ENCODE peak calls at places on chromosome 7, in five cellular contexts. One of them, this sample, is unnamed.

GRCh38 chr7:46486264-46487206 is 565.5 kb upstream of the IGFBP3 start:
- DNase-seq in HCT116: no peak
- DNase-seq in dorsolateral prefrontal cortex: no peak
- DNase-seq in upper lobe of right lung: no peak
- DNase-seq in fibroblast of the aortic adventitia: peak
- DNase-seq in this sample: no peak

GRCh38 chr7:117202511-117202910 is 120.3 kb downstream of the WNT2 start:
- DNase-seq in HCT116: no peak
- DNase-seq in dorsolateral prefrontal cortex: no peak
- DNase-seq in upper lobe of right lung: no peak
- DNase-seq in fibroblast of the aortic adventitia: peak
- DNase-seq in this sample: no peak

GRCh38 chr7:156174428-156174827 is 362.2 kb upstream of the SHH start:
- DNase-seq in HCT116: no peak
- DNase-seq in dorsolateral prefrontal cortex: no peak
- DNase-seq in upper lobe of right lung: no peak
- DNase-seq in fibroblast of the aortic adventitia: no peak
- DNase-seq in this sample: no peak

GRCh38 chr7:135842446-135843175 is 94.0 kb upstream of the FAM180A start:
- DNase-seq in HCT116: no peak
- DNase-seq in dorsolateral prefrontal cortex: no peak
- DNase-seq in upper lobe of right lung: no peak
- DNase-seq in fibroblast of the aortic adventitia: peak
- DNase-seq in this sample: no peak

GRCh38 chr7:14896461-14896860 is 6.1 kb downstream of the DGKB start:
- DNase-seq in HCT116: no peak
- DNase-seq in dorsolateral prefrontal cortex: no peak
- DNase-seq in upper lobe of right lung: no peak
- DNase-seq in fibroblast of the aortic adventitia: no peak
- DNase-seq in this sample: no peak

GRCh38 chr7:137399827-137400823 is 56.6 kb upstream of the PTN start:
- DNase-seq in HCT116: no peak
- DNase-seq in dorsolateral prefrontal cortex: no peak
- DNase-seq in upper lobe of right lung: no peak
- DNase-seq in fibroblast of the aortic adventitia: no peak
- DNase-seq in this sample: no peak

GRCh38 chr7:24881622-24882021 is 98.4 kb downstream of the OSBPL3 start:
- DNase-seq in HCT116: no peak
- DNase-seq in dorsolateral prefrontal cortex: no peak
- DNase-seq in upper lobe of right lung: no peak
- DNase-seq in fibroblast of the aortic adventitia: no peak
- DNase-seq in this sample: no peak

GRCh38 chr7:117157121-117157870 is 165.6 kb downstream of the WNT2 start:
- DNase-seq in HCT116: no peak
- DNase-seq in dorsolateral prefrontal cortex: peak
- DNase-seq in upper lobe of right lung: no peak
- DNase-seq in fibroblast of the aortic adventitia: peak
- DNase-seq in this sample: no peak

GRCh38 chr7:4700577-4701235 is 18.6 kb downstream of the FOXK1 start:
- DNase-seq in HCT116: no peak
- DNase-seq in dorsolateral prefrontal cortex: no peak
- DNase-seq in upper lobe of right lung: no peak
- DNase-seq in fibroblast of the aortic adventitia: peak
- DNase-seq in this sample: no peak

GRCh38 chr7:121366852-121367431 is 29.2 kb downstream of the FAM3C start:
- DNase-seq in HCT116: no peak
- DNase-seq in dorsolateral prefrontal cortex: no peak
- DNase-seq in upper lobe of right lung: no peak
- DNase-seq in fibroblast of the aortic adventitia: peak
- DNase-seq in this sample: no peak

GRCh38 chr7:2928613-2929311 is 84.7 kb upstream of the GNA12 start:
- DNase-seq in HCT116: no peak
- DNase-seq in dorsolateral prefrontal cortex: no peak
- DNase-seq in upper lobe of right lung: peak
- DNase-seq in fibroblast of the aortic adventitia: no peak
- DNase-seq in this sample: no peak

GRCh38 chr7:106365252-106366005 is 80.6 kb upstream of the NAMPT start:
- DNase-seq in HCT116: no peak
- DNase-seq in dorsolateral prefrontal cortex: no peak
- DNase-seq in upper lobe of right lung: peak
- DNase-seq in fibroblast of the aortic adventitia: peak
- DNase-seq in this sample: peak

GRCh38 chr7:91565499-91566331 is 301.5 kb downstream of the FZD1 start:
- DNase-seq in HCT116: no peak
- DNase-seq in dorsolateral prefrontal cortex: peak
- DNase-seq in upper lobe of right lung: no peak
- DNase-seq in fibroblast of the aortic adventitia: peak
- DNase-seq in this sample: peak

GRCh38 chr7:31465285-31465684 is 48.6 kb upstream of the ITPRID1 start:
- DNase-seq in HCT116: no peak
- DNase-seq in dorsolateral prefrontal cortex: no peak
- DNase-seq in upper lobe of right lung: no peak
- DNase-seq in fibroblast of the aortic adventitia: no peak
- DNase-seq in this sample: no peak

GRCh38 chr7:24870766-24871165 is 109.2 kb downstream of the OSBPL3 start:
- DNase-seq in HCT116: no peak
- DNase-seq in dorsolateral prefrontal cortex: no peak
- DNase-seq in upper lobe of right lung: no peak
- DNase-seq in fibroblast of the aortic adventitia: no peak
- DNase-seq in this sample: no peak

GRCh38 chr7:20364815-20365214 is 34.1 kb downstream of the ITGB8 start:
- DNase-seq in HCT116: no peak
- DNase-seq in dorsolateral prefrontal cortex: no peak
- DNase-seq in upper lobe of right lung: no peak
- DNase-seq in fibroblast of the aortic adventitia: no peak
- DNase-seq in this sample: no peak

GRCh38 chr7:23093546-23093945 is 12.0 kb upstream of the KLHL7 start:
- DNase-seq in HCT116: no peak
- DNase-seq in dorsolateral prefrontal cortex: no peak
- DNase-seq in upper lobe of right lung: no peak
- DNase-seq in fibroblast of the aortic adventitia: peak
- DNase-seq in this sample: no peak

GRCh38 chr7:24504871-24505270 is 68.4 kb upstream of the PALS2 start:
- DNase-seq in HCT116: no peak
- DNase-seq in dorsolateral prefrontal cortex: no peak
- DNase-seq in upper lobe of right lung: no peak
- DNase-seq in fibroblast of the aortic adventitia: no peak
- DNase-seq in this sample: no peak

GRCh38 chr7:101739757-101740398 is 77.5 kb upstream of the CUX1 start:
- DNase-seq in HCT116: no peak
- DNase-seq in dorsolateral prefrontal cortex: no peak
- DNase-seq in upper lobe of right lung: no peak
- DNase-seq in fibroblast of the aortic adventitia: no peak
- DNase-seq in this sample: no peak

GRCh38 chr7:43501881-43502280 is 81.0 kb upstream of the STK17A start:
- DNase-seq in HCT116: no peak
- DNase-seq in dorsolateral prefrontal cortex: no peak
- DNase-seq in upper lobe of right lung: no peak
- DNase-seq in fibroblast of the aortic adventitia: peak
- DNase-seq in this sample: no peak

GRCh38 chr7:35987016-35987415 is 166.0 kb upstream of the EEPD1 start:
- DNase-seq in HCT116: no peak
- DNase-seq in dorsolateral prefrontal cortex: no peak
- DNase-seq in upper lobe of right lung: no peak
- DNase-seq in fibroblast of the aortic adventitia: no peak
- DNase-seq in this sample: no peak

GRCh38 chr7:155251831-155252230 is 45.8 kb upstream of the INSIG1 start:
- DNase-seq in HCT116: no peak
- DNase-seq in dorsolateral prefrontal cortex: no peak
- DNase-seq in upper lobe of right lung: no peak
- DNase-seq in fibroblast of the aortic adventitia: no peak
- DNase-seq in this sample: no peak

GRCh38 chr7:22238354-22239311 is 118.3 kb downstream of the RAPGEF5 start:
- DNase-seq in HCT116: no peak
- DNase-seq in dorsolateral prefrontal cortex: no peak
- DNase-seq in upper lobe of right lung: no peak
- DNase-seq in fibroblast of the aortic adventitia: peak
- DNase-seq in this sample: no peak

GRCh38 chr7:30142710-30143109 is 7.9 kb downstream of the MTURN start:
- DNase-seq in HCT116: peak
- DNase-seq in dorsolateral prefrontal cortex: no peak
- DNase-seq in upper lobe of right lung: peak
- DNase-seq in fibroblast of the aortic adventitia: peak
- DNase-seq in this sample: no peak

GRCh38 chr7:33108591-33108930 is 643 bp downstream of the RP9 start:
- DNase-seq in HCT116: no peak
- DNase-seq in dorsolateral prefrontal cortex: no peak
- DNase-seq in upper lobe of right lung: no peak
- DNase-seq in fibroblast of the aortic adventitia: no peak
- DNase-seq in this sample: no peak

GRCh38 chr7:104903044-104903443 is 111.0 kb upstream of the KMT2E start:
- DNase-seq in HCT116: no peak
- DNase-seq in dorsolateral prefrontal cortex: no peak
- DNase-seq in upper lobe of right lung: no peak
- DNase-seq in fibroblast of the aortic adventitia: peak
- DNase-seq in this sample: no peak

DNA sequence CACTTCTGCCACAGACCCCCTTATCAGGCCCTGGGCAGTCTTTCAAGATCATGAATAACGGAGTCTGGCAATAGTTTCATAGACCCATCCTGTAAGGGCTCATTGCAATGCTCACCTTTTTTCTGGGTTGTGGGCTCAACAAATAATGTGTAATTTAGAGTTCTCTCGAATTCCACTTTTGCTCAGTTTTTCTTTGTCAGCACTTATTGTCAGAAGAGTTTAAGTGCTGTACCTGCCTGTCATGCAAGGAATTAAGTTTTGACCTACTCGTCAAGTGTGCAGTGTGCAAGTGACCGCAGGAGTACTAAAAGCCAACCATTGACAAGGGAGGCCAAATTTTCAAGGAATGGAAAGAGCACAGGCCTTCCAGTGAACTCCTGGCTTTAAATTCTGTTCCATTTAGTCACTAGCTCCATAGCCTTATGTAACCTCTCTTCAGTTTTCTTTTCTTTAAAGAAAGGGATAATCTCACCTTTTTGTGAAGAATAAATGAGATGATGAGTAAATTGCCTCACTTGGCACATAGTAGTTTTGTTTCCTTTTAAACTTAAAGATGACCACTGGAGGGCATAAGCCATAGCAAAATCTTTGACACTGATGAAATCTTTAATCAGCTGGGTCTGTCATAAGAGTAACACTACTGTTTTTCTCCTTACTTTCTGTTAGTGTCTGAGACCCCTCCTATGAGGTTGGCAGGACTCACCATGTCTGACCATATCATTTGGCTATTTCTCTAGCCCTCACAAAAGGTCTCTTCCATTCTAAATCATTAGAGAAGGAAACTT is 313.3 kb downstream of the TYW1 start:
- DNase-seq in HCT116: no peak
- DNase-seq in dorsolateral prefrontal cortex: no peak
- DNase-seq in upper lobe of right lung: no peak
- DNase-seq in fibroblast of the aortic adventitia: no peak
- DNase-seq in this sample: no peak
- TF ChIP-seq CTCF in HCT116: no peak
- TF ChIP-seq CTCF in dorsolateral prefrontal cortex: no peak
- TF ChIP-seq CTCF in upper lobe of right lung: no peak
- TF ChIP-seq CTCF in fibroblast of the aortic adventitia: no peak
- TF ChIP-seq CTCF in this sample: no peak

GRCh38 chr7:151432658-151433521 is 7.1 kb downstream of the CRYGN start:
- DNase-seq in HCT116: no peak
- DNase-seq in dorsolateral prefrontal cortex: no peak
- DNase-seq in upper lobe of right lung: peak
- DNase-seq in fibroblast of the aortic adventitia: no peak
- DNase-seq in this sample: no peak
- H3K4me3 ChIP-seq in HCT116: no peak
- H3K4me3 ChIP-seq in dorsolateral prefrontal cortex: no peak
- H3K4me3 ChIP-seq in upper lobe of right lung: no peak
- H3K4me3 ChIP-seq in fibroblast of the aortic adventitia: no peak
- H3K4me3 ChIP-seq in this sample: no peak

GRCh38 chr7:108809356-108809755 is 239.7 kb downstream of the DNAJB9 start:
- DNase-seq in HCT116: no peak
- DNase-seq in dorsolateral prefrontal cortex: no peak
- DNase-seq in upper lobe of right lung: no peak
- DNase-seq in fibroblast of the aortic adventitia: no peak
- DNase-seq in this sample: no peak

GRCh38 chr7:108808556-108808955 is 238.9 kb downstream of the DNAJB9 start:
- DNase-seq in HCT116: no peak
- DNase-seq in dorsolateral prefrontal cortex: no peak
- DNase-seq in upper lobe of right lung: no peak
- DNase-seq in fibroblast of the aortic adventitia: no peak
- DNase-seq in this sample: no peak

GRCh38 chr7:108802639-108803038 is 233.0 kb downstream of the DNAJB9 start:
- DNase-seq in HCT116: no peak
- DNase-seq in dorsolateral prefrontal cortex: no peak
- DNase-seq in upper lobe of right lung: no peak
- DNase-seq in fibroblast of the aortic adventitia: no peak
- DNase-seq in this sample: no peak

DNA sequence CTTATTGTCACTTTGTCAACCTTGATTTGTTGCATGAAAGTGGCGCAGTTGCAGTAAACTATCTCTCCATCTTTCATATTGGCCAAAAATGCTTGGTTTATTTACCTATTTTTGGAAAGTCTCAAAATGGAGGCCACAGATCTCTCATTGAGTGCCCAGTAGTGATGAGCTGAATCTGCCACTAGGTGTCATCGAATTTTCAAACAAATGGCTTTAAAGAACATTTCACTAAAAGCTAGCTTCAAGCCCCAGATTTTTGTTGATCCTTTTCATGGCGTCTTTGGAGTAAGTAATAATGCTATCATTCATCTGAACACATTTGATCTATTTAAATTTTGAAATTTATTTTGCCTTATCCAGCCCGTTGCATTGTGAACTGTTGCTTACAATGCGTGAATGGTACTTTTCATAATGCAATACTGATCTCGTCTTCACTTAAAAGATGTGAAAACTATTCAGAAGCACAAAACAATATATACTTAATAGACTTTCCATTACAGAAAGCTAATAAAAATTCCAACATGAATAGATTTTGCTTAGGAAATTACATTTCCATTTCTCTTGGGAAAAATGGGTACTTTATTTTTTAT is 236.2 kb downstream of the DNAJB9 start:
- DNase-seq in HCT116: peak
- DNase-seq in dorsolateral prefrontal cortex: no peak
- DNase-seq in upper lobe of right lung: no peak
- DNase-seq in fibroblast of the aortic adventitia: peak
- DNase-seq in this sample: no peak
- TF ChIP-seq CTCF in HCT116: peak
- TF ChIP-seq CTCF in dorsolateral prefrontal cortex: peak
- TF ChIP-seq CTCF in upper lobe of right lung: peak
- TF ChIP-seq CTCF in fibroblast of the aortic adventitia: peak
- TF ChIP-seq CTCF in this sample: peak

GRCh38 chr7:134819401-134819800 is 40.0 kb downstream of the CALD1 start:
- DNase-seq in HCT116: no peak
- DNase-seq in dorsolateral prefrontal cortex: no peak
- DNase-seq in upper lobe of right lung: no peak
- DNase-seq in fibroblast of the aortic adventitia: no peak
- DNase-seq in this sample: no peak

GRCh38 chr7:134818568-134819345 is 39.3 kb downstream of the CALD1 start:
- DNase-seq in HCT116: no peak
- DNase-seq in dorsolateral prefrontal cortex: no peak
- DNase-seq in upper lobe of right lung: no peak
- DNase-seq in fibroblast of the aortic adventitia: no peak
- DNase-seq in this sample: no peak

GRCh38 chr7:134813668-134814067 is 34.2 kb downstream of the CALD1 start:
- DNase-seq in HCT116: no peak
- DNase-seq in dorsolateral prefrontal cortex: no peak
- DNase-seq in upper lobe of right lung: no peak
- DNase-seq in fibroblast of the aortic adventitia: no peak
- DNase-seq in this sample: no peak

GRCh38 chr7:134811798-134812197 is 32.4 kb downstream of the CALD1 start:
- DNase-seq in HCT116: no peak
- DNase-seq in dorsolateral prefrontal cortex: no peak
- DNase-seq in upper lobe of right lung: no peak
- DNase-seq in fibroblast of the aortic adventitia: peak
- DNase-seq in this sample: no peak

GRCh38 chr7:134814730-134815364 is 35.4 kb downstream of the CALD1 start:
- DNase-seq in HCT116: no peak
- DNase-seq in dorsolateral prefrontal cortex: no peak
- DNase-seq in upper lobe of right lung: no peak
- DNase-seq in fibroblast of the aortic adventitia: no peak
- DNase-seq in this sample: no peak
- H3K4me3 ChIP-seq in HCT116: no peak
- H3K4me3 ChIP-seq in dorsolateral prefrontal cortex: no peak
- H3K4me3 ChIP-seq in upper lobe of right lung: no peak
- H3K4me3 ChIP-seq in fibroblast of the aortic adventitia: no peak
- H3K4me3 ChIP-seq in this sample: no peak